ENCODE peak calls at places on chromosomes 7 and 10, in five cellular contexts. C, J, D, S and H are unnamed samples.

GRCh38 chr7:157813053-157813452 is 476.2 kb downstream of the DNAJB6 start:
- DNase-seq in J (no peak), D (no peak), S (no peak), C (no peak), H (no peak)

GRCh38 chr7:43834463-43835251 is 34.7 kb downstream of the MRPS24 start:
- DNase-seq in D (peak), C (no peak), J (no peak), S (no peak), H (peak)

GRCh38 chr10:52437205-52437646 is 123.1 kb downstream of the DKK1 start:
- DNase-seq in J (no peak), S (no peak), D (peak), C (no peak), H (no peak)

GRCh38 chr7:131624536-131624935 is 68.1 kb upstream of the PODXL start:
- DNase-seq in J (no peak), D (no peak), S (no peak), C (no peak), H (no peak)

GRCh38 chr7:23893942-23894890 is 184.2 kb downstream of the STK31 start:
- DNase-seq in S (no peak), D (no peak), C (no peak), J (no peak), H (peak)

GRCh38 chr10:75191821-75192568 is 18.6 kb upstream of the VDAC2 start:
- DNase-seq in S (no peak), J (no peak), C (no peak), D (peak), H (peak)

GRCh38 chr10:23694446-23694920 is 255.6 kb downstream of the OTUD1 start:
- DNase-seq in C (no peak), S (peak), D (no peak), J (peak), H (peak)

GRCh38 chr10:58177362-58177947 is 90.2 kb downstream of the IPMK start:
- DNase-seq in C (no peak), S (no peak), J (no peak), D (peak), H (peak)

GRCh38 chr7:151212626-151213025 is 2.3 kb upstream of the H2BK1 start:
- DNase-seq in S (no peak), J (no peak), C (no peak), D (no peak), H (no peak)

GRCh38 chr7:86926732-86927131 is 132.7 kb downstream of the ELAPOR2 start:
- DNase-seq in J (no peak), S (peak), D (peak), C (no peak), H (peak)

GRCh38 chr10:11396311-11396960 is 215.0 kb downstream of the USP6NL start:
- DNase-seq in D (no peak), S (no peak), J (no peak), C (no peak), H (no peak)

GRCh38 chr7:116316838-116317612 is 106.7 kb downstream of the TES start:
- DNase-seq in J (no peak), C (no peak), D (peak), S (peak), H (peak)

GRCh38 chr7:149880871-149881301 is 7.1 kb downstream of the ATP6V0E2 start:
- DNase-seq in S (no peak), D (no peak), C (no peak), J (peak), H (no peak)

GRCh38 chr10:107831772-107832171 is 667.3 kb upstream of the SORCS1 start:
- DNase-seq in J (no peak), D (no peak), S (no peak), C (no peak), H (no peak)

GRCh38 chr7:1942704-1943294 is 272.7 kb downstream of the ELFN1 start:
- DNase-seq in J (no peak), C (no peak), D (no peak), S (no peak), H (no peak)

GRCh38 chr7:127390186-127390816 is 2.2 kb downstream of the ZNF800 start:
- DNase-seq in C (no peak), S (no peak), J (no peak), D (no peak), H (no peak)

GRCh38 chr7:158672975-158673374 is 31.6 kb downstream of the NCAPG2 start:
- DNase-seq in C (no peak), D (peak), J (no peak), S (no peak), H (peak)

GRCh38 chr7:70614237-70614984 is 517.5 kb upstream of the GALNT17 start:
- DNase-seq in J (no peak), C (no peak), S (no peak), D (peak), H (peak)

GRCh38 chr7:11830582-11831382 is 1.2 kb downstream of the THSD7A start:
- DNase-seq in D (peak), J (no peak), S (no peak), C (no peak), H (peak)

GRCh38 chr10:5656737-5657579 is 9.4 kb downstream of the ASB13 start:
- DNase-seq in C (no peak), J (no peak), S (no peak), D (no peak), H (no peak)

GRCh38 chr10:97943294-97943693 is 87.1 kb downstream of the CRTAC1 start:
- DNase-seq in S (no peak), D (no peak), C (no peak), J (no peak), H (no peak)

GRCh38 chr7:34449765-34450164 is 208.3 kb upstream of the NPSR1 start:
- DNase-seq in S (no peak), D (no peak), C (no peak), J (no peak), H (no peak)

GRCh38 chr7:45979275-45980180 is 58.5 kb upstream of the IGFBP3 start:
- DNase-seq in S (no peak), C (no peak), D (no peak), J (no peak), H (no peak)
- H2AK5ac ChIP-seq in S (peak), C (no peak), D (peak), J (no peak), H (peak)

DNA sequence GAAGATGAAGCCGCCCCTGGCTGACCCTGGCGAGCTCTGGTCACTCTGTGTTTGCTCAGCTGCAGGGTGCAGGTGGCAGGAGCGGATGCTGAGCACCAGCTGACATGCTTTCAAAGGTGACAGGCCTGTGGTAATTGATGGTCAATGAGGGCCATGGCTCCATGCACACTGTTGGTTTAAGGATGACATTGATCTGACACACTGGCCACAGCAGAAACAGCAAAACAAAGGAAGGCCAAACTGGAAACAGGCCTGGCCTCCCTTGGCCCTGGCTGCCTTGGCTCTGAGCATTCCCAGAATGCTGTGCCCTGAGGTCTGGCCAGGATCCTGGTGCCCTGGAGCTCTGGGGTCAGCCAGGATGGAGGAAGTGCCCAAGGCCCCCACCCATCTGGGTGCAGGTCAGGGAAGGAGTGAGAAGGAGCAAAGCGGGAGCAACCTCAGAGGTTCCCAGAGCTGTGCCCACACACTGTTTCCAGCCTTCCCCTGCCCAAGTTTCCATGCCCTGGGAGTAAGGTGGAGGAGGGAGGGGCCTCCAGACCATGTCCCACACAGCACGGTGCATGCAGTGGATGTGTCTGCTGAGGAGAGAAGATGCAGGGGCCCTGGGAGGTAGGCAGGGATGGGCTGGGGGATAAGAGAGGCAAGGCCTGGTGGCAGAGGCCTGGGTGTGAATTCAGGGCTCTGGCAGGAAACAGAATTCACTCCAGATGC is 302.2 kb downstream of the RPS24 start:
- DNase-seq in C (no peak), S (no peak), J (peak), D (peak), H (no peak)
- H3K14ac ChIP-seq in C (no peak), S (peak), J (peak), D (peak), H (no peak)

GRCh38 chr7:102942181-102942882 is 29.5 kb downstream of the LRRC17 start:
- DNase-seq in S (no peak), D (no peak), J (no peak), C (no peak), H (no peak)
- H2BK15ac ChIP-seq in S (no peak), D (no peak), J (no peak), C (no peak), H (no peak)

DNA sequence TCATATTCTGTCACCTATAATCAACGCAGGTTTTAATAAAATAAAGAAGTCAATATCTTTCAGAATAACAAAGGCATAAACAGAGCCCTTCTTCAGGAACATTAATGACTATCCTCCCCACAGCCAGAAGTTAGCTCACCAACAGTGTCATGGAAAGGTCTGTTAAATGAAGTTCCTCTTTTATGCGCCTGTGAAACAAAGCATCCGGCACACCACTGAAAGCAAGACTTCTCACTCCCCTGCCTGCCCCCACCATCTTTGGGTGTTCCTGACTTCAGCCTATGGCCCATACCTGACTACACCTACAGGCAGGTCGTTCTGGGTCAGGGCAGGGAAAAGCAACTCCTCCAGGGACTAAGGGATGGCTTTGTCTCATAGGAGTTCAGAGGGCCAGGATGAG is 205.4 kb downstream of the FANK1 start:
- DNase-seq in D (no peak), J (no peak), C (no peak), S (no peak), H (no peak)
- H2AK5ac ChIP-seq in D (peak), J (no peak), C (no peak), S (no peak), H (no peak)

GRCh38 chr10:103918053-103918846 is at the start of gene STN1:
- DNase-seq in S (peak), C (peak), D (peak), J (peak), H (peak)
- H3K14ac ChIP-seq in S (peak), C (no peak), D (peak), J (peak), H (peak)

GRCh38 chr10:93993782-93994668 is at the start of gene PLCE1:
- DNase-seq in D (peak), J (peak), C (no peak), S (peak), H (peak)
- H2BK15ac ChIP-seq in D (no peak), J (no peak), C (no peak), S (no peak), H (peak)

DNA sequence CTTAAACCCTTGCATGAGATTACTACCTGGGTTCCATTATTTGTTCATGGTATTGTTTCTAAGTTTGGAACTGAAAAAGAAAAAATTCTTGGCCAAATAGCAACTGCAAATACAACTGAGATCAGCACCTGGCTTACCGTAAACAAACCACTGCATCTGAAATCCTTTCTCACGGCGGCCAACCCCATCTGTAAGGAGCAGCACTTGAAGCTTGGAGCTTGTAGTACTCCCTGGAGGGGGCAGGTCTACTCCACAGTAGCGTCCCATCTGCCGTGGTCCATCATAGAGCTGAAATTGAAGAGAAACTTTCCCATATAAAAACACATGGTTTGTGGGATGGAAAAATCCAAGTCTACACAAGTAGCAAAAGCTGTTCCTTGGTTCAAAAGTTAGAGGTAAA is 109.9 kb downstream of the CUBN start:
- DNase-seq in D (peak), J (no peak), C (no peak), S (no peak), H (peak)
- H2AK5ac ChIP-seq in D (peak), J (no peak), C (no peak), S (no peak), H (peak)

GRCh38 chr7:3206101-3206500 is 95.0 kb upstream of the SDK1 start:
- DNase-seq in D (no peak), C (no peak), J (no peak), S (no peak), H (no peak)

GRCh38 chr7:3207387-3207786 is 93.7 kb upstream of the SDK1 start:
- DNase-seq in C (no peak), S (no peak), J (no peak), D (no peak), H (no peak)

GRCh38 chr7:3206771-3207191 is 94.3 kb upstream of the SDK1 start:
- DNase-seq in S (no peak), C (no peak), J (no peak), D (no peak), H (no peak)

GRCh38 chr7:3201937-3202715 is 98.9 kb upstream of the SDK1 start:
- DNase-seq in J (peak), C (no peak), D (no peak), S (no peak), H (no peak)

GRCh38 chr7:3204526-3204925 is 96.5 kb upstream of the SDK1 start:
- DNase-seq in S (no peak), C (no peak), J (no peak), D (no peak), H (no peak)
- H3K14ac ChIP-seq in S (no peak), C (no peak), J (no peak), D (no peak), H (no peak)

GRCh38 chr10:112959207-112959838 is 9.3 kb downstream of the TCF7L2 start:
- DNase-seq in C (no peak), S (no peak), J (no peak), D (peak), H (peak)
- H2BK15ac ChIP-seq in C (no peak), S (no peak), J (no peak), D (peak), H (no peak)

GRCh38 chr7:142874837-142875236 is 10.7 kb downstream of the TRPV6 start:
- DNase-seq in S (no peak), J (no peak), C (no peak), D (no peak), H (no peak)

GRCh38 chr7:142874409-142874808 is 11.1 kb downstream of the TRPV6 start:
- DNase-seq in J (no peak), S (no peak), C (no peak), D (no peak), H (no peak)

GRCh38 chr7:142875456-142875855 is 10.1 kb downstream of the TRPV6 start:
- DNase-seq in S (no peak), C (no peak), J (no peak), D (no peak), H (no peak)

GRCh38 chr7:142873281-142873784 is 12.2 kb downstream of the TRPV6 start:
- DNase-seq in S (no peak), D (no peak), J (peak), C (no peak), H (no peak)

GRCh38 chr7:142873871-142874270 is 11.7 kb downstream of the TRPV6 start:
- DNase-seq in C (no peak), J (no peak), D (no peak), S (no peak), H (no peak)
- H2AK5ac ChIP-seq in C (no peak), J (no peak), D (no peak), S (no peak), H (no peak)